ENCODE peak calls at places on chromosomes 6 and 20, in nine cellular contexts. Y, I, M, W, G, K, N, B and O are unnamed samples.

GRCh38 chr6:133432021-133432989 is 191.1 kb downstream of the EYA4 start:
- DNase-seq in Y (no peak), I (no peak), M (no peak), W (no peak), G (no peak), K (peak; percentile 41), N (no peak), B (peak; percentile 75), O (no peak)

GRCh38 chr6:41042656-41043055 is 389 bp downstream of the TSPO2 start:
- DNase-seq in Y (no peak), I (no peak), M (no peak), W (no peak), G (no peak), K (no peak), N (no peak), B (no peak), O (peak; percentile 68)

GRCh38 chr6:90080876-90081464 is 186.7 kb downstream of the GJA10 start:
- DNase-seq in Y (no peak), I (no peak), M (no peak), W (no peak), G (no peak), K (no peak), N (no peak), B (no peak), O (no peak)

GRCh38 chr6:6131492-6132109 is 124.9 kb upstream of the NRN1 start:
- DNase-seq in Y (no peak), I (no peak), M (no peak), W (peak; percentile 25), G (no peak), K (no peak), N (no peak), B (peak; percentile 76), O (no peak)

GRCh38 chr6:12761376-12762115 is 45.0 kb downstream of the PHACTR1 start:
- DNase-seq in Y (no peak), I (no peak), M (no peak), W (peak; percentile 97), G (no peak), K (no peak), N (no peak), B (no peak), O (no peak)

GRCh38 chr6:132868057-132868456 is 53.7 kb downstream of the RPS12 start:
- DNase-seq in Y (no peak), I (no peak), M (no peak), W (no peak), G (no peak), K (no peak), N (no peak), B (no peak), O (no peak)

GRCh38 chr6:145276746-145277145 is 458.6 kb downstream of the EPM2A start:
- DNase-seq in Y (no peak), I (no peak), M (peak; percentile 30), W (peak; percentile 37), G (no peak), K (no peak), N (no peak), B (no peak), O (no peak)

GRCh38 chr6:22025468-22026159 is 271.2 kb downstream of the PRL start:
- DNase-seq in Y (no peak), I (no peak), M (peak; percentile 81), W (peak; percentile 60), G (peak; percentile 60), K (no peak), N (peak; percentile 61), B (peak; percentile 88), O (no peak)

DNA sequence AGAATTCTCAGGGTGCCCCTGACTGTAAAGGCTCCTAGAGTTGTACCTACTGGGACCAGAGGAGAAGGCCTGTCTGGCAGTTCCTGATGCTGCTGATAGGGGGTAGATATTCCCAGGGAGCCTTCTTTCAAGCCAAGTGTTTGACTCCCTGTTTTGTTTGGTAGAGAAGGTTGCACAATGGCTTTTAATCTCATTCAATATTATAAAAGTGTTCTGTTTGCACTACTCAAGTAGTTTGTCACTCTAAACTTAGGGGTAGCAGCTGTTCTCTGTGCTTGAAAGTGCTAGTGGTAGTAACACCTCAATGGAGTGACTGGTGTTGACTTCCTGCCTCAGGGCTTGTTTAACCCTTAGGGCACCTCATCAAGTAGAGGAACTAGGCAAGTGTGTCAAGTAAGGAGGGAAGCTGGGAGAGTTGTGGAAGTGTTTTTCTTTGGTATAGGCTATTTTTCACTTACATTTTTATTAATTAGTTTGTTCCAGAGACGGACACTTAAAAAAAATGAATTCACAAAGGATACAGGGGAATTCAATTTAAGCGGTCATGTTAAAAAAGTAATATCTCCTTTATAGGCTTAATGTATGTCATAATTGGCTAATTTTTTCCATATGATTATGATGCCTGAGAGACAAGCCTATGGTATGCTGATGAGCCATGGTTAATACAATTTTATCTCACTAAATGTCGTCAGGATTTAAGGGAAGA is 38.1 kb downstream of the BICRAL start:
- DNase-seq in Y (no peak), I (no peak), M (no peak), W (peak; percentile 41), G (peak; percentile 28), K (no peak), N (no peak), B (peak; percentile 66), O (no peak)
- TF ChIP-seq CTCF in Y (no peak), I (peak; percentile 7), M (peak; percentile 20), W (peak; percentile 49), G (no peak), K (peak; percentile 35), N (no peak), B (peak; percentile 74), O (no peak)

GRCh38 chr20:57278457-57278856 is 12.0 kb upstream of the BMP7 start:
- DNase-seq in Y (no peak), I (no peak), M (no peak), W (no peak), G (no peak), K (no peak), N (no peak), B (no peak), O (no peak)

GRCh38 chr20:57283867-57284266 is 17.4 kb upstream of the BMP7 start:
- DNase-seq in Y (no peak), I (no peak), M (no peak), W (no peak), G (no peak), K (no peak), N (no peak), B (no peak), O (no peak)

GRCh38 chr20:57280221-57280620 is 13.8 kb upstream of the BMP7 start:
- DNase-seq in Y (no peak), I (no peak), M (no peak), W (no peak), G (no peak), K (no peak), N (no peak), B (no peak), O (no peak)

GRCh38 chr20:57281900-57282299 is 15.5 kb upstream of the BMP7 start:
- DNase-seq in Y (no peak), I (no peak), M (no peak), W (no peak), G (no peak), K (no peak), N (no peak), B (no peak), O (no peak)

GRCh38 chr20:57282691-57283361 is 16.4 kb upstream of the BMP7 start:
- DNase-seq in Y (no peak), I (no peak), M (no peak), W (no peak), G (no peak), K (no peak), N (no peak), B (no peak), O (no peak)
- H3K4me3 ChIP-seq in Y (no peak overlapping the region), I (no peak overlapping the region), M (no peak overlapping the region), W (no peak overlapping the region), G (no peak overlapping the region), K (no peak overlapping the region), N (no peak overlapping the region), B (no peak overlapping the region), O (no peak overlapping the region)

GRCh38 chr6:14681699-14682487 is 564.0 kb upstream of the JARID2 start:
- DNase-seq in Y (no peak), I (no peak), M (no peak), W (peak; percentile 23), G (no peak), K (no peak), N (no peak), B (no peak), O (no peak)
- TF ChIP-seq CTCF in Y (no peak), I (no peak), M (no peak), W (no peak), G (no peak), K (no peak), N (no peak), B (peak; percentile 52), O (no peak)

GRCh38 chr6:137871299-137871698 is 4.2 kb downstream of the TNFAIP3 start:
- DNase-seq in Y (no peak), I (no peak), M (no peak), W (no peak), G (no peak), K (no peak), N (no peak), B (no peak), O (no peak)

GRCh38 chr6:137870286-137870685 is 3.2 kb downstream of the TNFAIP3 start:
- DNase-seq in Y (no peak), I (no peak), M (no peak), W (no peak), G (no peak), K (no peak), N (no peak), B (no peak), O (no peak)

GRCh38 chr6:137870744-137871247 is 3.7 kb downstream of the TNFAIP3 start:
- DNase-seq in Y (no peak), I (no peak), M (peak; percentile 31), W (no peak), G (no peak), K (no peak), N (no peak), B (no peak), O (no peak)

GRCh38 chr6:137868721-137869631 is 1.9 kb downstream of the TNFAIP3 start:
- DNase-seq in Y (no peak), I (no peak), M (no peak), W (no peak), G (no peak), K (no peak), N (no peak), B (no peak), O (no peak)

GRCh38 chr6:137869781-137870180 is 2.7 kb downstream of the TNFAIP3 start:
- DNase-seq in Y (no peak), I (no peak), M (no peak), W (no peak), G (no peak), K (no peak), N (no peak), B (no peak), O (no peak)
- H3K4me3 ChIP-seq in Y (peak overlapping the region; percentile 30), I (no peak overlapping the region), M (peak overlapping the region; percentile 88), W (no peak overlapping the region), G (no peak overlapping the region), K (peak overlapping the region; percentile 80), N (no peak overlapping the region), B (no peak overlapping the region), O (no peak overlapping the region)

DNA sequence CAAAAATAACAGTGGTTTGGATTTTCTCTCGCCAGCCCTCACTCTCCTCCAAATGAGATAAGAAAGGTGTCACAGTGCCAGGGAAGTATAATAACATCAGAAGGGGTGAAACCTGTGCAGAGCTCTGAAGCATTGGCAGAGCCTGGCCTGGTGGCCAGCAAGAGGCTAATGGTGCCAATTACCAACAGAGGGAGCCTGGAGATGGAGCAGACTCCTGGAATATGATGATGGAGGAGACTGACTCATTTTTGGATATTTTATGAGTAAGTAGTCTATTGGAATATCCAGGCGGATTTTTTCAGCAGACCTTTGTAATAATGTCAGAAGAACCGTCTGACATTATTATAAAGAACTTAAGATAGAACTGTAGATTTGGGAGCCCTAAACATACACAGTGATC is 442.6 kb upstream of the MARCKS start:
- DNase-seq in Y (peak; percentile 39), I (no peak), M (peak; percentile 81), W (peak; percentile 78), G (peak; percentile 20), K (no peak), N (no peak), B (no peak), O (peak; percentile 29)
- TF ChIP-seq CTCF in Y (peak; percentile 64), I (peak; percentile 51), M (peak; percentile 68), W (peak; percentile 72), G (no peak), K (peak; percentile 40), N (peak; percentile 33), B (peak; percentile 61), O (no peak)